ENCODE peak calls at places on chromosomes 3 and 15, in five cellular contexts. W, G, N, U and H are unnamed samples.

GRCh38 chr3:195356151-195357086 is 85.5 kb upstream of the XXYLT1 start:
- DNase-seq in W (no peak), G (no peak), N (no peak), U (no peak), H (no peak)

GRCh38 chr3:33798113-33798417 is 365 bp upstream of the PDCD6IP start:
- DNase-seq in W (no peak), G (no peak), N (no peak), U (no peak), H (no peak)

GRCh38 chr15:74121858-74122257 is 8.5 kb upstream of the ISLR2 start:
- DNase-seq in W (no peak), G (no peak), N (no peak), U (no peak), H (no peak)

GRCh38 chr3:170999737-171000242 is 26.7 kb downstream of the SLC2A2 start:
- DNase-seq in W (no peak), G (no peak), N (no peak), U (peak), H (no peak)

GRCh38 chr3:11364181-11364580 is 92.0 kb downstream of the ATG7 start:
- DNase-seq in W (no peak), G (no peak), N (no peak), U (no peak), H (no peak)

GRCh38 chr15:96622714-96623113 is 292.2 kb downstream of the NR2F2 start:
- DNase-seq in W (no peak), G (no peak), N (no peak), U (no peak), H (no peak)

GRCh38 chr15:34126522-34126921 is 24.6 kb downstream of the PGBD4 start:
- DNase-seq in W (no peak), G (no peak), N (no peak), U (no peak), H (no peak)

GRCh38 chr15:28900041-28900891 is 14.5 kb downstream of the APBA2 start:
- DNase-seq in W (no peak), G (no peak), N (no peak), U (no peak), H (no peak)

GRCh38 chr3:143464850-143465249 is 345.3 kb downstream of the CHST2 start:
- DNase-seq in W (no peak), G (no peak), N (no peak), U (peak), H (no peak)

GRCh38 chr3:71051893-71052687 is 531.4 kb downstream of the FOXP1 start:
- DNase-seq in W (no peak), G (no peak), N (no peak), U (no peak), H (no peak)

DNA sequence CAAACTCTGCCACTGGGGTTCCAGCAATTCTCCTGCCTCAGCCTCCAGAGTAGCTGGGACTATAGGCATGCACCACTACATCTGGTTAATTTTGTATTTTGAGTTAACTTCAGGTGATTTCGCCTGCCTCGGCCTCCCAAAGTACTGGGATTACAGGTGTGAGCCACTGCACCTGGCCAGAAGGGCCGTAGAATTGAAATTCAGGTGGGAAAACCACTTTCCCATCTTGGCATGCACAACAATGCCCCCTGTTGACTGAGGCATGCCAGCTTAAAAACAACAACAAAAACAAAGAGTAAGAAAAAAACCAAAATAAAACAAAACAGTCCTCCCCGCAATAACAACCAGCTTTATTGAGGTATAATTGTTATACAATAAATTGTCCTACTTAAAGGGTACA is 32.6 kb upstream of the RAB11A start:
- DNase-seq in W (no peak), G (no peak), N (no peak), U (no peak), H (no peak)
- TF ChIP-seq CTCF in W (peak), G (peak), N (peak), U (no peak), H (peak)

GRCh38 chr15:60853077-60853476 is 374.1 kb upstream of the ICE2 start:
- DNase-seq in W (no peak), G (no peak), N (no peak), U (no peak), H (no peak)

GRCh38 chr15:60859996-60860494 is 369.1 kb downstream of the RORA start:
- DNase-seq in W (no peak), G (no peak), N (no peak), U (no peak), H (no peak)

GRCh38 chr15:60858511-60859085 is 370.5 kb downstream of the RORA start:
- DNase-seq in W (no peak), G (no peak), N (no peak), U (no peak), H (no peak)

GRCh38 chr15:60854858-60855568 is 374.1 kb downstream of the RORA start:
- DNase-seq in W (no peak), G (no peak), N (no peak), U (no peak), H (no peak)
- TF ChIP-seq CTCF in W (no peak), G (no peak), N (no peak), U (no peak), H (no peak)

DNA sequence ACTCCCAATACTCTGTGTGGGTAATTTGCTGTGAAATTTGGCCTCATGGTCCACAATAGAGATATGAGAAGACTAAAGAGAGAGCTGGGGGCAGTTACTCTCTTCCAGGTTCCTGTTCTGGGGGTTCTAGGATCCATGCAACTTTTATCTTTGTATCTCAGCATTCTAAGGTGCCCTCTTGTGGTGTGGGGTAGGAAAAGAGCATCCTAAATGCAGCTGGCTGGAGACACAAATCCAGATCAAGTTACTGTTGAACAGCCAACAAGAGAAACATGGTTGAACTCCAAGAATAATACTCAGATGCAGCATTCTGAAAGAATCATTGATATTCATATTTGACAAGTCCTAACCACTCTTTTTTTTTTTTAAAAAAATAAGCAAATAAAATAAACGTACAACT is 238.2 kb downstream of the GREM1 start:
- DNase-seq in W (no peak), G (peak), N (peak), U (no peak), H (peak)
- TF ChIP-seq CTCF in W (peak), G (peak), N (no peak), U (peak), H (peak)

GRCh38 chr15:39034816-39035215 is 470.2 kb upstream of the RASGRP1 start:
- DNase-seq in W (no peak), G (no peak), N (no peak), U (no peak), H (no peak)
- TF ChIP-seq CTCF in W (no peak), G (no peak), N (no peak), U (no peak), H (no peak)

GRCh38 chr3:131895766-131896165 is 139.0 kb downstream of the CPNE4 start:
- DNase-seq in W (no peak), G (no peak), N (no peak), U (no peak), H (no peak)

GRCh38 chr3:131896285-131896684 is 138.5 kb downstream of the CPNE4 start:
- DNase-seq in W (no peak), G (no peak), N (no peak), U (no peak), H (no peak)

GRCh38 chr3:131892331-131892730 is 142.5 kb downstream of the CPNE4 start:
- DNase-seq in W (no peak), G (no peak), N (no peak), U (no peak), H (no peak)
- TF ChIP-seq CTCF in W (no peak), G (no peak), N (peak), U (no peak), H (no peak)

GRCh38 chr15:68053997-68054657 is at the start of gene PIAS1:
- DNase-seq in W (peak), G (peak), N (peak), U (peak), H (peak)

GRCh38 chr15:68055224-68055705 is 1.1 kb downstream of the PIAS1 start:
- DNase-seq in W (no peak), G (peak), N (peak), U (peak), H (peak)

GRCh38 chr15:68053701-68053996 is 466 bp upstream of the PIAS1 start:
- DNase-seq in W (no peak), G (no peak), N (no peak), U (no peak), H (no peak)

GRCh38 chr15:68056097-68056865 is 2.2 kb downstream of the PIAS1 start:
- DNase-seq in W (no peak), G (no peak), N (no peak), U (no peak), H (no peak)

DNA sequence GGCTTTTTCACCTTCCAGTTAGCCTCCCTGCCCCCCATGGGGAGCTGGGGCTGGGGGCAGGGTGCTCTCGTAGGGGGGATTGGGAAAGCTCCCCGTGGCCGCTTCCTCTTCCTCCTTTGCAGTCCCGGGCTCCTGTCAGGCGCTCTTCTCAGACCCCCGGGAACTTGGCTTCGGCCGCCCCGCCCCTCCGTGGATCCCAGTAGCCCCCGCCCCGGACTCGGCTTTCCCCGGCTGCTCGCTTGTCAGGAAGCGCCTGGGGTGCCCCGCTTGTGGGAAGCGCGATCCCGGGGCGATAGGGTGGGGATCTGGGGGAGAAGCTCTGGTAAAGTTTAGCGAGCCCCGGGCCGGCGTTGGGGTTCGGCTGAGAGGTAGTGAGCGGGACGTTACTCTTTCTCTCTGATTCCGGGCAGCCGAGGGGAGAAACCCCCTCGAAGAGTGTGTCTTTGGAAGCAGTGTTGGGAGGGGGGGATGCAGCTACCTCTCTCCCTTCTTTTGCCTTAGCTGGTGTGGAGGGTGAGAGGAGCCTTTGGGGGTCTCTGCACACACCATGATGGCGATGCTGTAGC is 626 bp downstream of the PIAS1 start:
- DNase-seq in W (peak), G (peak), N (peak), U (peak), H (no peak)
- TF ChIP-seq CTCF in W (no peak), G (no peak), N (no peak), U (no peak), H (no peak)

GRCh38 chr15:65811835-65812234 is 19.7 kb upstream of the DENND4A start:
- DNase-seq in W (no peak), G (no peak), N (no peak), U (no peak), H (no peak)
- TF ChIP-seq CTCF in W (no peak), G (no peak), N (no peak), U (no peak), H (no peak)

GRCh38 chr3:168030488-168031054 is 65.2 kb downstream of the GOLIM4 start:
- DNase-seq in W (no peak), G (no peak), N (no peak), U (no peak), H (no peak)

GRCh38 chr3:168026764-168027163 is 69.0 kb downstream of the GOLIM4 start:
- DNase-seq in W (no peak), G (no peak), N (no peak), U (no peak), H (no peak)

GRCh38 chr3:168025076-168025475 is 70.6 kb downstream of the GOLIM4 start:
- DNase-seq in W (no peak), G (no peak), N (no peak), U (no peak), H (no peak)

GRCh38 chr3:168034152-168034928 is 61.4 kb downstream of the GOLIM4 start:
- DNase-seq in W (no peak), G (no peak), N (no peak), U (no peak), H (no peak)

DNA sequence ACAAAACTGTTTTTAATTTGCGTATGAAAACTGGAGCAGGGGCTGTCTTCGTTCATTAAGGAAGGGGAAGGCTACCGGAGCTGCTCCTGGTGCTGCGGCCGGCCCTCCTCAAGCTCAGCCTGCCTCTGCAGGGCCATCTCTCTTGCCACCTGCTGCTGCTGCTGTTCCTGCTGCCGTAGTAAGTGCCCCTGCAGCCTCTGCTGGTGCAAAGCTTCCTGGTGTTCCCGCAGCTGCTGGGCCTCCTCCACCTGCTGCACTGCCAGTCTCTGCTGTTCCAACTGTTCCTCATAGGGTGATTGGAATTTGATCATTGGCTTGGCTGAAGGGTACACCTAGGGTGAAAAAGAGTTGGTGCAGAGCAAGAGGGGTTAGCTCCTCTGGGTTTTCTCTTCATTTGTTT is 66.0 kb downstream of the GOLIM4 start:
- DNase-seq in W (no peak), G (no peak), N (no peak), U (no peak), H (no peak)
- TF ChIP-seq CTCF in W (no peak), G (no peak), N (no peak), U (no peak), H (no peak)

GRCh38 chr3:8481380-8481779 is 20.2 kb upstream of the LMCD1 start:
- DNase-seq in W (no peak), G (no peak), N (no peak), U (no peak), H (no peak)
- TF ChIP-seq CTCF in W (no peak), G (no peak), N (no peak), U (no peak), H (no peak)

GRCh38 chr3:25904248-25904647 is 114.4 kb downstream of the OXSM start:
- DNase-seq in W (no peak), G (peak), N (peak), U (no peak), H (no peak)
- TF ChIP-seq CTCF in W (no peak), G (peak), N (no peak), U (peak), H (no peak)